ENCODE peak calls at places on chromosome 1, in eight cellular contexts. T is ACHN; N is stimulated activated CD4-positive, alpha-beta T cell treated with anti-CD3 and anti-CD28 coated beads, Interleukin-4, amount 100 ng/mL, for 48 hours; B is pancreas; H is T-cell; P is type B pancreatic cell; Q is HT1080; M is cardiac fibroblast. C is an unnamed sample.

GRCh38 chr1:210496063-210496462 is 167.4 kb downstream of the HHAT start:
- DNase-seq in T (no peak), N (no peak), B (no peak), H (no peak), P (no peak), Q (peak), M (peak), C (no peak)

GRCh38 chr1:25095635-25096200 is 136.6 kb downstream of the SYF2 start:
- DNase-seq in T (no peak), N (no peak), B (no peak), H (no peak), P (no peak), Q (no peak), M (no peak), C (no peak)

GRCh38 chr1:151823175-151823574 is 8.4 kb downstream of the RORC start:
- DNase-seq in T (no peak), N (no peak), B (no peak), H (no peak), P (no peak), Q (no peak), M (no peak), C (no peak)

GRCh38 chr1:89405275-89405929 is 41.5 kb downstream of the GBP6 start:
- DNase-seq in T (no peak), N (no peak), B (no peak), H (no peak), P (no peak), Q (no peak), M (no peak), C (no peak)

GRCh38 chr1:52727114-52727586 is 897 bp downstream of the ZYG11B start:
- DNase-seq in T (no peak), N (no peak), B (peak), H (no peak), P (no peak), Q (no peak), M (peak), C (no peak)

GRCh38 chr1:175217674-175218073 is 25.1 kb upstream of the KIAA0040 start:
- DNase-seq in T (no peak), N (no peak), B (no peak), H (no peak), P (no peak), Q (no peak), M (no peak), C (no peak)

GRCh38 chr1:214135886-214136285 is 145.1 kb upstream of the SMYD2 start:
- DNase-seq in T (no peak), N (no peak), B (no peak), H (no peak), P (no peak), Q (no peak), M (no peak), C (no peak)

GRCh38 chr1:228339766-228340685 is 66.6 kb downstream of the TRIM11 start:
- DNase-seq in T (no peak), N (no peak), B (peak), H (no peak), P (peak), Q (no peak), M (no peak), C (no peak)

GRCh38 chr1:145872421-145872891 is 13.2 kb downstream of the ANKRD35 start:
- DNase-seq in T (no peak), N (no peak), B (no peak), H (no peak), P (no peak), Q (no peak), M (no peak), C (peak)

GRCh38 chr1:60273185-60273584 is 199.6 kb upstream of the C1orf87 start:
- DNase-seq in T (no peak), N (no peak), B (no peak), H (no peak), P (no peak), Q (no peak), M (peak), C (no peak)

GRCh38 chr1:53044926-53045325 is 17.1 kb upstream of the PODN start:
- DNase-seq in T (no peak), N (no peak), B (no peak), H (no peak), P (no peak), Q (no peak), M (no peak), C (no peak)

GRCh38 chr1:156815851-156816536 is 654 bp downstream of the SH2D2A start:
- DNase-seq in T (no peak), N (no peak), B (no peak), H (no peak), P (no peak), Q (no peak), M (no peak), C (no peak)

GRCh38 chr1:32761253-32761877 is 55.8 kb downstream of the YARS1 start:
- DNase-seq in T (peak), N (peak), B (peak), H (no peak), P (no peak), Q (peak), M (peak), C (peak)

GRCh38 chr1:218642033-218642954 is 297.2 kb downstream of the TGFB2 start:
- DNase-seq in T (no peak), N (no peak), B (no peak), H (no peak), P (no peak), Q (no peak), M (peak), C (no peak)

GRCh38 chr1:226002667-226003501 is 3.7 kb upstream of the SDE2 start:
- DNase-seq in T (peak), N (no peak), B (peak), H (no peak), P (no peak), Q (peak), M (peak), C (peak)

GRCh38 chr1:191757003-191757402 is 401.3 kb upstream of the RGS18 start:
- DNase-seq in T (no peak), N (no peak), B (no peak), H (no peak), P (no peak), Q (peak), M (no peak), C (no peak)

GRCh38 chr1:109527098-109527811 is 12.4 kb upstream of the GPR61 start:
- DNase-seq in T (no peak), N (no peak), B (no peak), H (no peak), P (no peak), Q (no peak), M (no peak), C (no peak)

GRCh38 chr1:3170566-3171453 is 101.8 kb downstream of the PRDM16 start:
- DNase-seq in T (no peak), N (no peak), B (peak), H (no peak), P (no peak), Q (no peak), M (no peak), C (no peak)

GRCh38 chr1:41739061-41739955 is 179.4 kb downstream of the HIVEP3 start:
- DNase-seq in T (peak), N (peak), B (peak), H (no peak), P (no peak), Q (peak), M (peak), C (no peak)

C was measured in HCEC 1CT.